ENCODE peak calls at places on chromosome 4, in ten cellular contexts. One of them, this sample, is unnamed.

GRCh38 chr4:99180367-99181169 is 36.5 kb upstream of the ADH4 start:
- DNase-seq in mesothelial cell of epicardium: no peak
- DNase-seq in IMR-90: peak
- DNase-seq in H9: no peak
- DNase-seq in psoas muscle: no peak
- DNase-seq in upper lobe of left lung: no peak
- DNase-seq in cardiac muscle cell: peak
- DNase-seq in endothelial cell: no peak
- DNase-seq in fibroblast of pulmonary artery: peak
- DNase-seq in GM12865: no peak
- DNase-seq in this sample: no peak

GRCh38 chr4:186297013-186297645 is 31.1 kb downstream of the F11 start:
- DNase-seq in mesothelial cell of epicardium: no peak
- DNase-seq in IMR-90: peak
- DNase-seq in H9: no peak
- DNase-seq in psoas muscle: no peak
- DNase-seq in upper lobe of left lung: peak
- DNase-seq in cardiac muscle cell: peak
- DNase-seq in endothelial cell: peak
- DNase-seq in fibroblast of pulmonary artery: peak
- DNase-seq in GM12865: peak
- DNase-seq in this sample: peak

GRCh38 chr4:141047228-141047884 is 85.9 kb downstream of the RNF150 start:
- DNase-seq in mesothelial cell of epicardium: no peak
- DNase-seq in IMR-90: peak
- DNase-seq in H9: no peak
- DNase-seq in psoas muscle: no peak
- DNase-seq in upper lobe of left lung: no peak
- DNase-seq in cardiac muscle cell: peak
- DNase-seq in endothelial cell: no peak
- DNase-seq in fibroblast of pulmonary artery: peak
- DNase-seq in GM12865: no peak
- DNase-seq in this sample: no peak

GRCh38 chr4:99894998-99895397 is 771 bp upstream of the LAMTOR3 start:
- DNase-seq in mesothelial cell of epicardium: no peak
- DNase-seq in IMR-90: no peak
- DNase-seq in H9: no peak
- DNase-seq in psoas muscle: no peak
- DNase-seq in upper lobe of left lung: no peak
- DNase-seq in cardiac muscle cell: no peak
- DNase-seq in endothelial cell: no peak
- DNase-seq in fibroblast of pulmonary artery: no peak
- DNase-seq in GM12865: no peak
- DNase-seq in this sample: no peak

GRCh38 chr4:186844059-186844681 is 120.5 kb upstream of the FAT1 start:
- DNase-seq in mesothelial cell of epicardium: no peak
- DNase-seq in IMR-90: peak
- DNase-seq in H9: no peak
- DNase-seq in psoas muscle: peak
- DNase-seq in upper lobe of left lung: no peak
- DNase-seq in cardiac muscle cell: peak
- DNase-seq in endothelial cell: no peak
- DNase-seq in fibroblast of pulmonary artery: peak
- DNase-seq in GM12865: no peak
- DNase-seq in this sample: no peak

GRCh38 chr4:40241026-40241425 is 44.2 kb downstream of the RHOH start:
- DNase-seq in mesothelial cell of epicardium: no peak
- DNase-seq in IMR-90: no peak
- DNase-seq in H9: no peak
- DNase-seq in psoas muscle: no peak
- DNase-seq in upper lobe of left lung: no peak
- DNase-seq in cardiac muscle cell: no peak
- DNase-seq in endothelial cell: no peak
- DNase-seq in fibroblast of pulmonary artery: no peak
- DNase-seq in GM12865: no peak
- DNase-seq in this sample: no peak

GRCh38 chr4:813900-814299 is 12.0 kb downstream of the CPLX1 start:
- DNase-seq in mesothelial cell of epicardium: no peak
- DNase-seq in IMR-90: no peak
- DNase-seq in H9: no peak
- DNase-seq in psoas muscle: no peak
- DNase-seq in upper lobe of left lung: no peak
- DNase-seq in cardiac muscle cell: no peak
- DNase-seq in endothelial cell: no peak
- DNase-seq in fibroblast of pulmonary artery: no peak
- DNase-seq in GM12865: peak
- DNase-seq in this sample: no peak

GRCh38 chr4:2313366-2313765 is 51.5 kb upstream of the MXD4 start:
- DNase-seq in mesothelial cell of epicardium: no peak
- DNase-seq in IMR-90: no peak
- DNase-seq in H9: no peak
- DNase-seq in psoas muscle: no peak
- DNase-seq in upper lobe of left lung: no peak
- DNase-seq in cardiac muscle cell: no peak
- DNase-seq in endothelial cell: no peak
- DNase-seq in fibroblast of pulmonary artery: no peak
- DNase-seq in GM12865: no peak
- DNase-seq in this sample: no peak

GRCh38 chr4:673349-674091 is 556 bp downstream of the ATP5ME start:
- DNase-seq in mesothelial cell of epicardium: no peak
- DNase-seq in IMR-90: no peak
- DNase-seq in H9: no peak
- DNase-seq in psoas muscle: peak
- DNase-seq in upper lobe of left lung: peak
- DNase-seq in cardiac muscle cell: peak
- DNase-seq in endothelial cell: peak
- DNase-seq in fibroblast of pulmonary artery: no peak
- DNase-seq in GM12865: no peak
- DNase-seq in this sample: no peak

DNA sequence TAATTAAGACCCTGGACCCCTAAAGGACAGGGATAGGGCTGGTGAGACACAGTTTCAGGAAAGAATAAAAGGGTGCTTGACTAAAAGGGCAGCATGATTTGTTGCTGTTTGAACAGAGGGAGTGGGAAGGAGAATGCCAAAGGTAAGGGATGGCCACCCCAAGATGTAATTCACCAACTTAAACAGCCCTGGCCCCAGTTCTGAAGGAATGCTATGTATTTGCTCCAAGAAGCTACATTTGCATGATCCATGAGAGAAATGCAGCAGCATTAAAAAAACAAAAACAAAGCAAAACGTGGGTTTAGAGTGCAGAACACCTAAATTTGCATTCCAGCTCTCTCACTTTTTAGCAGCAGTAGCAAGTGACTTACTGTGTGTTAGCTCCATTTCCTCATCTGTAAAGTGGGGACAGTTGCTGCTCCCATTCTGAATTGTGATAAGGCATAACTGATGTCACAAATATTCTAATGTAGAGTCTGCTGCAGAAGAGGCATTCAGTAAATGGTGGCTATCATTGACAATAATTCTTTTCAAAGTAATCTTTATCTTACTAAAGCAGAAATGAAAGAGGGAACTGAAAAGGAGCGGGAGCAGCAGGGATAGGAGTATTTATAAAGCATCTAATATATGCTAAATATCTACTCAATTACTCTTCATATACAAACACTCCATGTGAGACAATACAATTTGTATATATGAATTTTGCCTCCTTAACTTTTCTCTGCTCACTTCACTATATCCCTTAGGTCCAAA is 115.8 kb downstream of the PPARGC1A start:
- DNase-seq in mesothelial cell of epicardium: no peak
- DNase-seq in IMR-90: no peak
- DNase-seq in H9: no peak
- DNase-seq in psoas muscle: no peak
- DNase-seq in upper lobe of left lung: no peak
- DNase-seq in cardiac muscle cell: no peak
- DNase-seq in endothelial cell: no peak
- DNase-seq in fibroblast of pulmonary artery: no peak
- DNase-seq in GM12865: no peak
- DNase-seq in this sample: no peak
- TF ChIP-seq CTCF in mesothelial cell of epicardium: no peak
- TF ChIP-seq CTCF in IMR-90: no peak
- TF ChIP-seq CTCF in H9: no peak
- TF ChIP-seq CTCF in psoas muscle: no peak
- TF ChIP-seq CTCF in upper lobe of left lung: no peak
- TF ChIP-seq CTCF in cardiac muscle cell: no peak
- TF ChIP-seq CTCF in endothelial cell: no peak
- TF ChIP-seq CTCF in fibroblast of pulmonary artery: no peak
- TF ChIP-seq CTCF in GM12865: no peak
- TF ChIP-seq CTCF in this sample: no peak

DNA sequence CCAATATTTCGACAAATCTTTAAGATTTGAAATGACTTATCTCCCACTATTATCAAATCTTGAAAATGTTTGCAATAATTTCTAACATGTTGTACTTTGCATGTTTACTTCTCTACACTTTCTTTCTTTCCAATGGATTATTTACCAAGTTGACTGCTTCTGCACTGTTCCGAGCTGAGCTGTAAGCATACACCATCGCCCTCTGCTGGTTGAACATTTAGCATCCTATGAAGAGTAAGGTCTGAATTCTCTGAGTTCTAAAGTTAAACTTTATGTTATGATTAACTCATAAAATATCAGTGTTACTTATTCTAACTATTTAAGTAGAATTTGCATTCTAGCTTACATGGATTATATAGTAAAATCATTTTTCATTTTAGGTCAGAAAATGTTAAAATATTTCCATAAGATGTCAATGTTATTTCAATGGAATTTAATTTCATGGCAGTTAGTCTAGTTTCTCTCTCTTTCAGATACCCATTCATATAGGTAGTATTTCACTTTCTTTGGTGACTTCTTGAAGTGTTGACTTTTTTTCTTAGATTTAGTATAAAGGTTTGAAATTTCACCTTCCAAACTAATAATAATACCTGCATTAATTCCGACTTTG is 137.4 kb downstream of the DKK2 start:
- DNase-seq in mesothelial cell of epicardium: no peak
- DNase-seq in IMR-90: peak
- DNase-seq in H9: peak
- DNase-seq in psoas muscle: no peak
- DNase-seq in upper lobe of left lung: no peak
- DNase-seq in cardiac muscle cell: peak
- DNase-seq in endothelial cell: peak
- DNase-seq in fibroblast of pulmonary artery: peak
- DNase-seq in GM12865: peak
- DNase-seq in this sample: peak
- TF ChIP-seq CTCF in mesothelial cell of epicardium: peak
- TF ChIP-seq CTCF in IMR-90: peak
- TF ChIP-seq CTCF in H9: peak
- TF ChIP-seq CTCF in psoas muscle: peak
- TF ChIP-seq CTCF in upper lobe of left lung: peak
- TF ChIP-seq CTCF in cardiac muscle cell: peak
- TF ChIP-seq CTCF in endothelial cell: peak
- TF ChIP-seq CTCF in fibroblast of pulmonary artery: peak
- TF ChIP-seq CTCF in GM12865: peak
- TF ChIP-seq CTCF in this sample: peak

DNA sequence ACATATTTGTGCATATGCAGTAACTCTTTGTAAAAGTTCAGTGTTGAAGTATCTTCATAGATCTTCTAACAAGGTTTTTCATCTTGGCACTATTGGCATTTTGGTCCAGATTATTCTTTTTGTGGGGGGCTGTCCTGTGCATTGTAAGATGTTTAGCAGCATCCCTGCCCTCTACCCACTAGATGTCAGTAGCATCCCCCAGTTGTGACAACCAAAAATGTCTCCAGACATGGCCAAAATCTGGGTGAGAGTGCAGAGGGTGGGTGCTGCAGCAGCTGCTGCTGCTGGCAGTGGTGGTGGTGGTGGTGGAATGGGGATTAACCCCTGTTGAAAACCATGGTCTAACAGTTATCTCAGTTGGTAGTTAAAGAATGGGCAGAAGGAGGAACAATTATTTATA is 370.0 kb downstream of the GPAT3 start:
- DNase-seq in mesothelial cell of epicardium: no peak
- DNase-seq in IMR-90: no peak
- DNase-seq in H9: peak
- DNase-seq in psoas muscle: no peak
- DNase-seq in upper lobe of left lung: no peak
- DNase-seq in cardiac muscle cell: no peak
- DNase-seq in endothelial cell: peak
- DNase-seq in fibroblast of pulmonary artery: no peak
- DNase-seq in GM12865: peak
- DNase-seq in this sample: no peak
- TF ChIP-seq CTCF in mesothelial cell of epicardium: no peak
- TF ChIP-seq CTCF in IMR-90: peak
- TF ChIP-seq CTCF in H9: peak
- TF ChIP-seq CTCF in psoas muscle: no peak
- TF ChIP-seq CTCF in upper lobe of left lung: no peak
- TF ChIP-seq CTCF in cardiac muscle cell: no peak
- TF ChIP-seq CTCF in endothelial cell: peak
- TF ChIP-seq CTCF in fibroblast of pulmonary artery: peak
- TF ChIP-seq CTCF in GM12865: peak
- TF ChIP-seq CTCF in this sample: no peak

DNA sequence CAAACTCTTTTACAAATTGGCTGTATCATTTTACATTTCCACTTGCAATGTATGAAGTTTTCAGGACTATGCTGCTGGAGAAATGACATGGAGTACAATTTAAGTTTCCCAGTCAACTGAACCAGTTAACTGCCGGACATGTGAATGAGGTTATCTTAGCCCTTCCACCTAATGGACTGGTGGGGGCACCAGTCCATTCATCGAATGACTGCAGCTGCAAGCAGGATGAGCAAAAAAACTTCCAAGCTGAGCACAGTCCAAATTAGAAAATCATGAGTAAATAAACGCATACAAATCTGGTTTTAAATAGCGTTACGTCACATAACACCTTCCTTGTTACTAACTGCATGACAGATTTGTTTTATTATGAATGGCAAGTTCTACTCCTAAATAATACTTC is 1131.5 kb downstream of the PCDH18 start:
- DNase-seq in mesothelial cell of epicardium: no peak
- DNase-seq in IMR-90: no peak
- DNase-seq in H9: no peak
- DNase-seq in psoas muscle: no peak
- DNase-seq in upper lobe of left lung: no peak
- DNase-seq in cardiac muscle cell: no peak
- DNase-seq in endothelial cell: no peak
- DNase-seq in fibroblast of pulmonary artery: no peak
- DNase-seq in GM12865: no peak
- DNase-seq in this sample: no peak
- TF ChIP-seq CTCF in mesothelial cell of epicardium: no peak
- TF ChIP-seq CTCF in IMR-90: no peak
- TF ChIP-seq CTCF in H9: peak
- TF ChIP-seq CTCF in psoas muscle: no peak
- TF ChIP-seq CTCF in upper lobe of left lung: no peak
- TF ChIP-seq CTCF in cardiac muscle cell: no peak
- TF ChIP-seq CTCF in endothelial cell: no peak
- TF ChIP-seq CTCF in fibroblast of pulmonary artery: no peak
- TF ChIP-seq CTCF in GM12865: no peak
- TF ChIP-seq CTCF in this sample: no peak

DNA sequence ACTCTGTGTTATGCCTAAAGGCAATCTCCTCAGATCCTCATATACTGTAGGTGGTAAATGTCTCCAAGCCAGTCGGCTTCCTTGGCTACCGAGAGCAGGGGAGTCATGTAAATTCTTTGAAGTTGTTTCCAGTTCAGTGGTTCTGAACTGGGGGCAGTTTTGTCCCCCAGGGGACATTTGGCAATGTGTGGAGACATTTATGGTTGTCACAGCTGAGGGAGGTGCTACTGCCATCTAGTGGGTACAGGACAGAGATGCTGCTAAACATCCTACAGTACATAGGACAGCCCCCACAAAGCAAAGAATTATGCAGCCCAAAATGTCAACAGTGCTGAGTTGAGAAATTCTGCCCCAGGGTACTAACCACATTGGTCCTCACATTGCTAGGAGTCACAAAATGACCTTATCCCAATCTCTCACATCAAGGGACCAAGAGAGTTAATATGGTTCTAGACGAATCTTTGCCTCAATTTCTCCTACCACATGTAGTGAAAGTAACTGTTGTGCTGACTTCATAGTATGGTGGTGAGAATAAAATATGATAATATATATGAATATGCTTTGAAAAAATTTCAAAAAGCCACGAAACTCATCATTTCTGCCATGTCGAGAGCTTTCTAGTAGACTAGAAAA is 104.4 kb upstream of the ARHGAP24 start:
- DNase-seq in mesothelial cell of epicardium: no peak
- DNase-seq in IMR-90: peak
- DNase-seq in H9: peak
- DNase-seq in psoas muscle: no peak
- DNase-seq in upper lobe of left lung: no peak
- DNase-seq in cardiac muscle cell: peak
- DNase-seq in endothelial cell: peak
- DNase-seq in fibroblast of pulmonary artery: peak
- DNase-seq in GM12865: peak
- DNase-seq in this sample: no peak
- TF ChIP-seq CTCF in mesothelial cell of epicardium: peak
- TF ChIP-seq CTCF in IMR-90: peak
- TF ChIP-seq CTCF in H9: peak
- TF ChIP-seq CTCF in psoas muscle: peak
- TF ChIP-seq CTCF in upper lobe of left lung: peak
- TF ChIP-seq CTCF in cardiac muscle cell: peak
- TF ChIP-seq CTCF in endothelial cell: peak
- TF ChIP-seq CTCF in fibroblast of pulmonary artery: peak
- TF ChIP-seq CTCF in GM12865: peak
- TF ChIP-seq CTCF in this sample: peak